ENCODE peak calls at places on chromosomes 13 and 19, in nine cellular contexts. One of them, this sample, is unnamed.

GRCh38 chr19:56153507-56153906 is 12.4 kb downstream of the ZNF444 start:
- DNase-seq in H1: no peak
- DNase-seq in cardiac fibroblast: no peak
- DNase-seq in GM23338: peak; percentile 90
- DNase-seq in ascending aorta: no peak
- DNase-seq in MM.1S: no peak
- DNase-seq in AG10803: no peak
- DNase-seq in uterus: no peak
- DNase-seq in skeletal muscle cell: no peak
- DNase-seq in this sample: no peak

GRCh38 chr19:2787115-2787514 is 1.8 kb downstream of the THOP1 start:
- DNase-seq in H1: no peak
- DNase-seq in cardiac fibroblast: no peak
- DNase-seq in GM23338: no peak
- DNase-seq in ascending aorta: no peak
- DNase-seq in MM.1S: no peak
- DNase-seq in AG10803: no peak
- DNase-seq in uterus: no peak
- DNase-seq in skeletal muscle cell: no peak
- DNase-seq in this sample: no peak

GRCh38 chr19:18282788-18283141 is 1.3 kb upstream of the JUND start:
- DNase-seq in H1: no peak
- DNase-seq in cardiac fibroblast: no peak
- DNase-seq in GM23338: no peak
- DNase-seq in ascending aorta: no peak
- DNase-seq in MM.1S: no peak
- DNase-seq in AG10803: no peak
- DNase-seq in uterus: no peak
- DNase-seq in skeletal muscle cell: no peak
- DNase-seq in this sample: no peak

GRCh38 chr19:18659281-18660050 is 22.6 kb downstream of the KLHL26 start:
- DNase-seq in H1: no peak
- DNase-seq in cardiac fibroblast: peak; percentile 53
- DNase-seq in GM23338: no peak
- DNase-seq in ascending aorta: no peak
- DNase-seq in MM.1S: no peak
- DNase-seq in AG10803: peak; percentile 33
- DNase-seq in uterus: peak; percentile 77
- DNase-seq in skeletal muscle cell: no peak
- DNase-seq in this sample: no peak

GRCh38 chr19:27935669-27936068 is 1277.3 kb downstream of the UQCRFS1 start:
- DNase-seq in H1: no peak
- DNase-seq in cardiac fibroblast: no peak
- DNase-seq in GM23338: no peak
- DNase-seq in ascending aorta: no peak
- DNase-seq in MM.1S: no peak
- DNase-seq in AG10803: no peak
- DNase-seq in uterus: no peak
- DNase-seq in skeletal muscle cell: no peak
- DNase-seq in this sample: no peak

GRCh38 chr13:50456111-50456510 is 387.4 kb downstream of the DLEU7 start:
- DNase-seq in H1: no peak
- DNase-seq in cardiac fibroblast: no peak
- DNase-seq in GM23338: no peak
- DNase-seq in ascending aorta: no peak
- DNase-seq in MM.1S: no peak
- DNase-seq in AG10803: peak; percentile 41
- DNase-seq in uterus: no peak
- DNase-seq in skeletal muscle cell: no peak
- DNase-seq in this sample: peak; percentile 31

GRCh38 chr13:78630509-78630908 is 27.2 kb upstream of the POU4F1 start:
- DNase-seq in H1: no peak
- DNase-seq in cardiac fibroblast: no peak
- DNase-seq in GM23338: no peak
- DNase-seq in ascending aorta: no peak
- DNase-seq in MM.1S: no peak
- DNase-seq in AG10803: no peak
- DNase-seq in uterus: no peak
- DNase-seq in skeletal muscle cell: no peak
- DNase-seq in this sample: no peak

GRCh38 chr19:36605101-36605838 is at the start of gene ZNF382:
- DNase-seq in H1: no peak
- DNase-seq in cardiac fibroblast: peak; percentile 69
- DNase-seq in GM23338: peak; percentile 63
- DNase-seq in ascending aorta: peak; percentile 9
- DNase-seq in MM.1S: no peak
- DNase-seq in AG10803: peak; percentile 56
- DNase-seq in uterus: peak; percentile 64
- DNase-seq in skeletal muscle cell: peak; percentile 15
- DNase-seq in this sample: peak; percentile 32

GRCh38 chr13:40087021-40088002 is 431.9 kb downstream of the COG6 start:
- DNase-seq in H1: no peak
- DNase-seq in cardiac fibroblast: no peak
- DNase-seq in GM23338: peak; percentile 46
- DNase-seq in ascending aorta: no peak
- DNase-seq in MM.1S: no peak
- DNase-seq in AG10803: no peak
- DNase-seq in uterus: no peak
- DNase-seq in skeletal muscle cell: no peak
- DNase-seq in this sample: no peak

GRCh38 chr19:18921593-18921992 is 2.1 kb downstream of the DDX49 start:
- DNase-seq in H1: no peak
- DNase-seq in cardiac fibroblast: no peak
- DNase-seq in GM23338: no peak
- DNase-seq in ascending aorta: no peak
- DNase-seq in MM.1S: no peak
- DNase-seq in AG10803: no peak
- DNase-seq in uterus: no peak
- DNase-seq in skeletal muscle cell: no peak
- DNase-seq in this sample: no peak

GRCh38 chr19:19737559-19738332 is 4.8 kb upstream of the ZNF14 start:
- DNase-seq in H1: no peak
- DNase-seq in cardiac fibroblast: no peak
- DNase-seq in GM23338: no peak
- DNase-seq in ascending aorta: no peak
- DNase-seq in MM.1S: no peak
- DNase-seq in AG10803: no peak
- DNase-seq in uterus: no peak
- DNase-seq in skeletal muscle cell: no peak
- DNase-seq in this sample: no peak

GRCh38 chr19:18206018-18206417 is 2.2 kb upstream of the RAB3A start:
- DNase-seq in H1: no peak
- DNase-seq in cardiac fibroblast: no peak
- DNase-seq in GM23338: peak; percentile 34
- DNase-seq in ascending aorta: no peak
- DNase-seq in MM.1S: no peak
- DNase-seq in AG10803: no peak
- DNase-seq in uterus: no peak
- DNase-seq in skeletal muscle cell: no peak
- DNase-seq in this sample: no peak

GRCh38 chr13:75423383-75423782 is 58.6 kb downstream of the TBC1D4 start:
- DNase-seq in H1: no peak
- DNase-seq in cardiac fibroblast: no peak
- DNase-seq in GM23338: no peak
- DNase-seq in ascending aorta: no peak
- DNase-seq in MM.1S: no peak
- DNase-seq in AG10803: no peak
- DNase-seq in uterus: no peak
- DNase-seq in skeletal muscle cell: no peak
- DNase-seq in this sample: no peak

DNA sequence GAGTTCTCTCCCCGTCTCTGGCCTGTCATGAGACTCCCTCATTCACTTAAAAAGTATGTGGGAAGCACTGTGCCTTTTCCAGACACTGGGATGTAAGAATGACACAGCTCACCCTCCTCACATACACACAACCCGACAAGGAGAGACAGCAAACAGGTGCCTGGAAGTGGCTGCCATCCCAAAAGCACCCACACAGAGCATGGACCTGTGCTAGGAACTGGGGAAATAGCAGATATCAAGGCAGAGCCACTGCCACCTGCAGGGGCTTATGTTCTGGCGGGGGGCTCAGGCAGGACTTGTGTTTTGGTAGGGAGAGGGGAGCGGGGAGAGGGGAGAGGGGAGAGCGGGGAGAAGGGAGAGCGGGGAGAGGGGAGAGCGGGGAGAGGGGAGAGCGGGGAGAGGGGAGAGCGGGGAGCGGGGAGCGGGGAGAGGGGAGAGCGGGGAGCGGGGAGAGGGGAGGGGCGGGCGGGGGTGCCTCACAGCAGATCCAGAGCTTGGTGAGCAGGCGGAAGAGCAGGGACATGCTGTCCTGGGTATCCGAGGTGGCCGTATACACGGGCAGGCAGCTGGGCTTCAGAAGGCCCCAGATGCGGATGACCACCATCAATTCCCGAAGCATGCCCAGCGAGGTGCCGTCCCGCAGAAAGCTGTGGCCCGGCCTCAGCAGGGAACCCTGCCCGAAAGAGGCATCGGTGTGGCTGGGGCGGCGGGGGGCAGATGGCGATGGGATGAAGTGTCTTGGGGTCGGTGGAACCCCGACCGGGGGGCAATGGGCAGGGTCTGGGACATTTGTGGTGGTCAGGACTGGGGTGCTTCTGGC is 12.2 kb downstream of the CFD start:
- DNase-seq in H1: no peak
- DNase-seq in cardiac fibroblast: no peak
- DNase-seq in GM23338: peak; percentile 89
- DNase-seq in ascending aorta: no peak
- DNase-seq in MM.1S: no peak
- DNase-seq in AG10803: no peak
- DNase-seq in uterus: no peak
- DNase-seq in skeletal muscle cell: no peak
- DNase-seq in this sample: no peak
- H3K4me3 ChIP-seq in H1: no peak overlapping the region
- H3K4me3 ChIP-seq in cardiac fibroblast: no peak overlapping the region
- H3K4me3 ChIP-seq in GM23338: no peak overlapping the region
- H3K4me3 ChIP-seq in ascending aorta: no peak overlapping the region
- H3K4me3 ChIP-seq in MM.1S: no peak overlapping the region
- H3K4me3 ChIP-seq in AG10803: no peak overlapping the region
- H3K4me3 ChIP-seq in uterus: no peak overlapping the region
- H3K4me3 ChIP-seq in skeletal muscle cell: no peak overlapping the region
- H3K4me3 ChIP-seq in this sample: no peak overlapping the region

DNA sequence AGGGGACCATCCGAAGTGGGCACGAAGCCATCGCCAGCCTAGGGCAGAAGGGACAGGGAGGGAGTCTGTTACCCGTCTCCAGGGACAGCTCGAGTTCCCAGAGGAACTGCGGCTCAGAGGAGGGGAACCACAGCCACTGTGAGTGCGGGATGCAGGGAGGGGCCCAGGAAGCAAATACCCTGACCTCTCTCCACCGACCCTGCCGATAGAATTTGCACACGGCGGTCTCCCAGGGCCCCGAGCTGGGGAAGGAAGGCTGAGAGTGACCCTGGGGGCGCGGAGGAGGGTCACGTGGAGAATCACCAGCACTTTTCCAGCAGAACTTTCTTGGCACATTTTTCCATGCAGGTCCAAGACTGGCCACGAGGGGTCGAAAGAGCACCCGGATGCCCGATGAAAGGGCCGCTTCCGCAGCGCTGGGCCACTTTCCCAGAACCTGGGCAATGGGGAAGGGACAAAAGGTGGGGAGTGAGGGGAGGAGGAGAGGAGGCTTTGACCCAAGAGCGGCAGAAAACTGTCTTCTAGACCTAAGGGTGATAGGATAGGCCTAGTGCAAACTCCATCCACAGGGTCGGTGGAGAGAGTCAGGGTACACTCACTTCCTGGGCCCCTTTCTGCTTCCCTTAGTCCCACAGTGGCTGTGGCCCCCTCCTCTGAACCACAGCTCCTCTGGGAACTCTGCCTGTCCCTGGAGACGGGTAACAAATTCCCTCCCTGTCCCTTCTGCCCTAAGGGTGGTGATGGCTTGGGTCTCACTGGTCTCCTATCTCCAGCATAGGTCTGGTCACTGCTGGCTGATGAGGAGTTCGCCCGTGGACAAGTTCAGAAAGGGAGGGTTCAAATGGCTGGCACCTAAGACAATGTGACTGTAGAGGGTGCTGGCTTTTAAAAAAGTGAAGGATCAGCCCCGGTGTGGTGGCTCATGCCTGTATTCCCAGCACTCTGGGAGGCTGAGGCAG is 5.3 kb upstream of the GPR4 start:
- DNase-seq in H1: peak; percentile 67
- DNase-seq in cardiac fibroblast: peak; percentile 84
- DNase-seq in GM23338: peak; percentile 96
- DNase-seq in ascending aorta: no peak
- DNase-seq in MM.1S: no peak
- DNase-seq in AG10803: peak; percentile 49
- DNase-seq in uterus: peak; percentile 66
- DNase-seq in skeletal muscle cell: no peak
- DNase-seq in this sample: peak; percentile 40
- H3K4me3 ChIP-seq in H1: peak overlapping the region; percentile 49
- H3K4me3 ChIP-seq in cardiac fibroblast: peak overlapping the region; percentile 14
- H3K4me3 ChIP-seq in GM23338: peak overlapping the region; percentile 60
- H3K4me3 ChIP-seq in ascending aorta: peak overlapping the region; percentile 41
- H3K4me3 ChIP-seq in MM.1S: peak overlapping the region; percentile 15
- H3K4me3 ChIP-seq in AG10803: peak overlapping the region; percentile 42
- H3K4me3 ChIP-seq in uterus: no peak overlapping the region
- H3K4me3 ChIP-seq in skeletal muscle cell: peak overlapping the region; percentile 30
- H3K4me3 ChIP-seq in this sample: peak overlapping the region; percentile 21

DNA sequence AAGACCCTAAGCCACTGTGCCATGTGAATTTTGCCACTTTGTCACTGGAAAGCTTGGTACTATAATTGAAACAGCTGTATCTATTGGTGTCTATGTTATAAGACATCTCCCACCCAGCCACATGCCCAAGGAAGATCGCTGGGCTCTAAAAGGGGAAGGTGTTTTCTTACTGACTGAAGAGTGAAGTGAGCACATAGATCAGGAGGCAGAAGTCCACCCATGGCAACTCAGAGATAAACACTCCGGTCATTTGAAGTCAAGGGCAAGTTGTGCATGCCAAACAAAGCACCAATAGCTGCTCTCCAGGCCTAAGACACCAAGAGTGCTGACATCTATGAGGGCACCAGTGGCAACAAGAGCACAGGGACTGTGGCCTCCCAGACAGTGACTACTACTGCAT is 153.8 kb downstream of the KCTD12 start:
- DNase-seq in H1: no peak
- DNase-seq in cardiac fibroblast: no peak
- DNase-seq in GM23338: no peak
- DNase-seq in ascending aorta: no peak
- DNase-seq in MM.1S: no peak
- DNase-seq in AG10803: no peak
- DNase-seq in uterus: no peak
- DNase-seq in skeletal muscle cell: no peak
- DNase-seq in this sample: no peak
- H3K4me3 ChIP-seq in H1: no peak overlapping the region
- H3K4me3 ChIP-seq in cardiac fibroblast: no peak overlapping the region
- H3K4me3 ChIP-seq in GM23338: no peak overlapping the region
- H3K4me3 ChIP-seq in ascending aorta: no peak overlapping the region
- H3K4me3 ChIP-seq in MM.1S: no peak overlapping the region
- H3K4me3 ChIP-seq in AG10803: no peak overlapping the region
- H3K4me3 ChIP-seq in uterus: no peak overlapping the region
- H3K4me3 ChIP-seq in skeletal muscle cell: no peak overlapping the region
- H3K4me3 ChIP-seq in this sample: no peak overlapping the region

GRCh38 chr19:35114656-35115537 is 726 bp upstream of the FXYD3 start:
- DNase-seq in H1: peak; percentile 73
- DNase-seq in cardiac fibroblast: peak; percentile 67
- DNase-seq in GM23338: peak; percentile 90
- DNase-seq in ascending aorta: no peak
- DNase-seq in MM.1S: peak; percentile 33
- DNase-seq in AG10803: peak; percentile 31
- DNase-seq in uterus: peak; percentile 77
- DNase-seq in skeletal muscle cell: no peak
- DNase-seq in this sample: peak; percentile 9
- H3K4me3 ChIP-seq in H1: peak overlapping the region; percentile 23
- H3K4me3 ChIP-seq in cardiac fibroblast: no peak overlapping the region
- H3K4me3 ChIP-seq in GM23338: peak overlapping the region; percentile 52
- H3K4me3 ChIP-seq in ascending aorta: peak overlapping the region; percentile 10
- H3K4me3 ChIP-seq in MM.1S: no peak overlapping the region
- H3K4me3 ChIP-seq in AG10803: no peak overlapping the region
- H3K4me3 ChIP-seq in uterus: peak overlapping the region; percentile 24
- H3K4me3 ChIP-seq in skeletal muscle cell: peak overlapping the region; percentile 26
- H3K4me3 ChIP-seq in this sample: peak overlapping the region; percentile 15